ENCODE peak calls at places on chromosome 3, in eight cellular contexts. K, U, D, Y, V, P, S and T are unnamed samples.

GRCh38 chr3:48569808-48570450 is 6.3 kb upstream of the UCN2 start:
- DNase-seq in K (no peak), U (no peak), D (no peak), Y (no peak), V (no peak), P (no peak), S (no peak), T (no peak)

GRCh38 chr3:167187211-167187610 is 192.9 kb downstream of the ZBBX start:
- DNase-seq in K (no peak), U (no peak), D (no peak), Y (no peak), V (no peak), P (no peak), S (no peak), T (no peak)

GRCh38 chr3:45655906-45656305 is 33.3 kb upstream of the SACM1L start:
- DNase-seq in K (no peak), U (no peak), D (no peak), Y (no peak), V (no peak), P (no peak), S (no peak), T (no peak)

GRCh38 chr3:171446801-171447578 is 13.2 kb downstream of the TNIK start:
- DNase-seq in K (no peak), U (no peak), D (no peak), Y (peak), V (no peak), P (no peak), S (no peak), T (no peak)

GRCh38 chr3:46865546-46865945 is 2.3 kb upstream of the MYL3 start:
- DNase-seq in K (no peak), U (no peak), D (no peak), Y (no peak), V (no peak), P (no peak), S (no peak), T (no peak)

GRCh38 chr3:49813497-49814174 is at the start of gene UBA7:
- DNase-seq in K (no peak), U (no peak), D (peak), Y (peak), V (no peak), P (no peak), S (peak), T (no peak)

GRCh38 chr3:4772858-4773257 is 206.4 kb upstream of the BHLHE40 start:
- DNase-seq in K (no peak), U (no peak), D (no peak), Y (no peak), V (no peak), P (no peak), S (no peak), T (no peak)

GRCh38 chr3:160695906-160696305 is 18.9 kb downstream of the ARL14 start:
- DNase-seq in K (no peak), U (no peak), D (no peak), Y (no peak), V (no peak), P (no peak), S (no peak), T (no peak)

GRCh38 chr3:18657858-18658820 is 233.0 kb upstream of the SATB1 start:
- DNase-seq in K (no peak), U (no peak), D (peak), Y (no peak), V (no peak), P (no peak), S (no peak), T (no peak)

GRCh38 chr3:135456182-135456790 is 509.2 kb upstream of the PPP2R3A start:
- DNase-seq in K (peak), U (no peak), D (no peak), Y (no peak), V (no peak), P (no peak), S (no peak), T (no peak)

GRCh38 chr3:194257916-194258668 is 93.0 kb downstream of the CPN2 start:
- DNase-seq in K (no peak), U (no peak), D (no peak), Y (no peak), V (no peak), P (no peak), S (no peak), T (no peak)

GRCh38 chr3:15331606-15332404 is 581 bp downstream of the SH3BP5 start:
- DNase-seq in K (peak), U (peak), D (peak), Y (no peak), V (no peak), P (peak), S (peak), T (no peak)

GRCh38 chr3:99544819-99545281 is 93.5 kb upstream of the COL8A1 start:
- DNase-seq in K (no peak), U (no peak), D (no peak), Y (peak), V (no peak), P (no peak), S (no peak), T (no peak)

GRCh38 chr3:149506540-149506939 is 32.0 kb downstream of the TM4SF4 start:
- DNase-seq in K (no peak), U (no peak), D (no peak), Y (peak), V (no peak), P (no peak), S (no peak), T (no peak)

GRCh38 chr3:133474251-133474801 is 74.5 kb downstream of the BFSP2 start:
- DNase-seq in K (no peak), U (no peak), D (no peak), Y (peak), V (no peak), P (no peak), S (no peak), T (peak)

GRCh38 chr3:113150253-113150652 is 61.1 kb upstream of the BOC start:
- DNase-seq in K (no peak), U (no peak), D (no peak), Y (no peak), V (no peak), P (no peak), S (no peak), T (no peak)

GRCh38 chr3:127746400-127747057 is 73.8 kb downstream of the ABTB1 start:
- DNase-seq in K (no peak), U (no peak), D (no peak), Y (no peak), V (no peak), P (no peak), S (no peak), T (no peak)

GRCh38 chr3:5192568-5193319 is 5.2 kb downstream of the EDEM1 start:
- DNase-seq in K (no peak), U (no peak), D (no peak), Y (no peak), V (no peak), P (no peak), S (peak), T (no peak)

GRCh38 chr3:11568503-11569155 is 75.1 kb downstream of the VGLL4 start:
- DNase-seq in K (no peak), U (no peak), D (no peak), Y (peak), V (no peak), P (peak), S (no peak), T (no peak)

GRCh38 chr3:11455977-11456376 is 183.8 kb downstream of the ATG7 start:
- DNase-seq in K (no peak), U (no peak), D (no peak), Y (no peak), V (no peak), P (no peak), S (no peak), T (peak)

GRCh38 chr3:195196266-195196665 is 74.7 kb downstream of the XXYLT1 start:
- DNase-seq in K (no peak), U (no peak), D (no peak), Y (peak), V (no peak), P (no peak), S (no peak), T (peak)

GRCh38 chr3:64223809-64224570 is 1.3 kb downstream of the PRICKLE2 start:
- DNase-seq in K (no peak), U (no peak), D (no peak), Y (peak), V (no peak), P (no peak), S (no peak), T (no peak)

GRCh38 chr3:152364237-152364636 is 95.5 kb downstream of the MBNL1 start:
- DNase-seq in K (no peak), U (no peak), D (no peak), Y (no peak), V (no peak), P (no peak), S (no peak), T (no peak)

GRCh38 chr3:134059680-134060560 is 30.2 kb upstream of the SLCO2A1 start:
- DNase-seq in K (no peak), U (peak), D (no peak), Y (peak), V (no peak), P (no peak), S (no peak), T (no peak)

GRCh38 chr3:114877378-114878118 is 269.5 kb downstream of the ZBTB20 start:
- DNase-seq in K (no peak), U (no peak), D (no peak), Y (no peak), V (no peak), P (no peak), S (no peak), T (no peak)